ENCODE peak calls at places on chromosomes 11 and 22, in four cellular contexts. S is psoas muscle; H is pancreas; Y is CD4-positive, alpha-beta T cell. L is an unnamed sample.

GRCh38 chr11:82899957-82900276 is 313 bp downstream of the PRCP start:
- DNase-seq in H (no peak), S (no peak), Y (no peak), L (no peak)

GRCh38 chr11:127844843-127845242 is 742.5 kb downstream of the ETS1 start:
- DNase-seq in Y (no peak), H (no peak), S (no peak), L (no peak)

GRCh38 chr22:25062378-25063095 is 110.0 kb downstream of the KIAA1671 start:
- DNase-seq in S (peak), H (no peak), Y (peak), L (peak)

GRCh38 chr11:126791991-126792390 is 208.6 kb downstream of the KIRREL3 start:
- DNase-seq in S (no peak), Y (no peak), H (no peak), L (no peak)

GRCh38 chr22:40401532-40401931 is 31.1 kb downstream of the SGSM3 start:
- DNase-seq in Y (peak), H (no peak), S (no peak), L (peak)

GRCh38 chr22:42316988-42317387 is 46.5 kb upstream of the TCF20 start:
- DNase-seq in Y (peak), S (no peak), H (no peak), L (no peak)

GRCh38 chr11:121055076-121055475 is 31.2 kb downstream of the TBCEL start:
- DNase-seq in S (no peak), H (no peak), Y (no peak), L (no peak)

GRCh38 chr22:37326726-37327125 is 44.4 kb downstream of the CYTH4 start:
- DNase-seq in H (peak), Y (no peak), S (no peak), L (no peak)

GRCh38 chr11:7665473-7666291 is 7.6 kb downstream of the CYB5R2 start:
- DNase-seq in H (peak), Y (peak), S (peak), L (peak)

GRCh38 chr11:36316049-36316448 is 20.0 kb downstream of the PRR5L start:
- DNase-seq in S (no peak), Y (no peak), H (no peak), L (no peak)

GRCh38 chr11:117072517-117073218 is 25.6 kb downstream of the SIK3 start:
- DNase-seq in S (no peak), H (no peak), Y (no peak), L (no peak)

GRCh38 chr11:68974421-68975194 is 6.2 kb downstream of the MRGPRD start:
- DNase-seq in Y (no peak), H (no peak), S (peak), L (peak)

GRCh38 chr22:28741200-28741757 is 341 bp downstream of the CHEK2 start:
- DNase-seq in Y (no peak), S (no peak), H (no peak), L (no peak)

GRCh38 chr11:9601041-9601875 is 27.8 kb downstream of the WEE1 start:
- DNase-seq in S (peak), Y (peak), H (no peak), L (peak)

GRCh38 chr11:26904114-26904513 is 89.8 kb upstream of the FIBIN start:
- DNase-seq in S (no peak), Y (no peak), H (no peak), L (no peak)

GRCh38 chr22:44580176-44580575 is 82.1 kb upstream of the RTL6 start:
- DNase-seq in H (peak), S (no peak), Y (no peak), L (no peak)

GRCh38 chr11:77665240-77665965 is 27.8 kb upstream of the CLNS1A start:
- DNase-seq in H (no peak), S (no peak), Y (no peak), L (no peak)

GRCh38 chr11:107439586-107440201 is 17.9 kb downstream of the CWF19L2 start:
- DNase-seq in S (no peak), H (no peak), Y (no peak), L (no peak)

GRCh38 chr11:8807544-8808225 is 103.3 kb upstream of the AKIP1 start:
- DNase-seq in Y (no peak), H (no peak), S (peak), L (no peak)

GRCh38 chr11:72856065-72856464 is 41.9 kb downstream of the ATG16L2 start:
- DNase-seq in S (no peak), Y (no peak), H (no peak), L (no peak)

GRCh38 chr11:35357893-35358292 is 61.5 kb downstream of the SLC1A2 start:
- DNase-seq in H (no peak), S (no peak), Y (no peak), L (no peak)

GRCh38 chr11:128940603-128941002 is 2.1 kb downstream of the TP53AIP1 start:
- DNase-seq in H (no peak), Y (no peak), S (no peak), L (no peak)

GRCh38 chr22:24532075-24532474 is 22.9 kb downstream of the GUCD1 start:
- DNase-seq in Y (no peak), S (peak), H (peak), L (no peak)

GRCh38 chr11:45927332-45927683 is 4.9 kb downstream of the LARGE2 start:
- DNase-seq in S (no peak), H (peak), Y (no peak), L (no peak)

GRCh38 chr11:110463153-110463552 is 33.4 kb downstream of the FDX1 start:
- DNase-seq in Y (no peak), S (peak), H (no peak), L (peak)

GRCh38 chr11:34104680-34105078 is 750 bp upstream of the NAT10 start:
- DNase-seq in H (no peak), S (no peak), Y (no peak), L (no peak)

GRCh38 chr11:65077466-65077865 is 6.4 kb downstream of the CDCA5 start:
- DNase-seq in Y (no peak), H (no peak), S (no peak), L (peak)

GRCh38 chr22:46322711-46323110 is 12.8 kb upstream of the TRMU start:
- DNase-seq in H (no peak), Y (no peak), S (no peak), L (no peak)

GRCh38 chr11:64355078-64355940 is 3.7 kb upstream of the RPS6KA4 start:
- DNase-seq in H (peak), Y (no peak), S (peak), L (peak)

GRCh38 chr11:60810583-60810982 is 25.4 kb downstream of the MS4A10 start:
- DNase-seq in S (peak), H (no peak), Y (no peak), L (no peak)

GRCh38 chr11:22263613-22264012 is 70.7 kb downstream of the ANO5 start:
- DNase-seq in S (no peak), Y (no peak), H (no peak), L (no peak)

GRCh38 chr22:27461470-27461869 is 340.1 kb downstream of the MN1 start:
- DNase-seq in H (no peak), S (no peak), Y (no peak), L (no peak)

GRCh38 chr11:121486054-121486453 is 33.3 kb upstream of the SORL1-AS1 start:
- DNase-seq in Y (no peak), H (no peak), S (no peak), L (no peak)

GRCh38 chr22:32083814-32084213 is 40.8 kb downstream of the SLC5A1 start:
- DNase-seq in Y (no peak), H (no peak), S (no peak), L (no peak)

GRCh38 chr11:19111809-19112208 is 5.2 kb upstream of the ZDHHC13 start:
- DNase-seq in S (no peak), Y (no peak), H (no peak), L (no peak)

GRCh38 chr11:19121646-19122045 is 4.7 kb downstream of the ZDHHC13 start:
- DNase-seq in H (no peak), S (no peak), Y (no peak), L (no peak)

GRCh38 chr11:19116315-19116970 is 525 bp upstream of the ZDHHC13 start:
- DNase-seq in Y (no peak), S (no peak), H (no peak), L (no peak)

GRCh38 chr11:19117760-19118097 is 761 bp downstream of the ZDHHC13 start:
- DNase-seq in Y (no peak), S (no peak), H (no peak), L (no peak)

GRCh38 chr11:19116971-19117759 is at the start of gene ZDHHC13:
- DNase-seq in Y (peak), H (peak), S (peak), L (peak)
- H3K27ac ChIP-seq in Y (no peak), H (peak), S (no peak), L (peak)

GRCh38 chr11:2088746-2089535 is 50.2 kb downstream of the IGF2 start:
- DNase-seq in S (peak), H (no peak), Y (no peak), L (no peak)
- TF ChIP-seq CTCF in S (no peak), H (no peak), Y (no peak), L (peak)

DNA sequence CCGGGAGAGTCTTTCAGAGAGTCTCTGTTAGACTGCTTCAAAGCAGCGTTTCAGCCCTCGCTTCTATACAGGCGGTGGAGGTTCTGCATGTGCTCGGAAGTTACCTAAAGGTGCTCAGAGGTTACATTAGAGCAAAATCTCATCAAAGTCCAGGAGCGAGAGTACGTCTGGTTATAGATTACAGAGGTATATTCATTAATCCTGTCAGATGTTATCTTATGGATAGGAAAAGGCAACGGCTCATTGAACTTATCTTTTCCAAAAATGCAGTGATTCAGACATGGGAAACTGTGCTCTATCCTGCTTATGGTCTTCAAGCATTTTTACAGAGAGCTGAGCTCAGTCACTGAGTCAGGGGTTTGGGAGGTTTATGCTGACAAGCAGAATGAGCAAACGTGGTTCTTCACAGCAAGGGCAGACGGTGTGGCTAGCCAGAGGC is 9.1 kb upstream of the ZBED5 start:
- DNase-seq in H (no peak), Y (no peak), S (no peak), L (no peak)
- H3K27ac ChIP-seq in H (no peak), Y (no peak), S (peak), L (no peak)

GRCh38 chr11:108635106-108635505 is 29.8 kb upstream of the DDX10 start:
- DNase-seq in S (no peak), Y (no peak), H (no peak), L (no peak)

GRCh38 chr11:108628812-108629211 is 35.2 kb upstream of the EXPH5 start:
- DNase-seq in H (no peak), Y (no peak), S (no peak), L (no peak)

GRCh38 chr11:108629274-108629673 is 35.6 kb upstream of the DDX10 start:
- DNase-seq in H (no peak), S (no peak), Y (no peak), L (no peak)

GRCh38 chr11:108628326-108628725 is 34.8 kb upstream of the EXPH5 start:
- DNase-seq in S (no peak), Y (no peak), H (no peak), L (no peak)

DNA sequence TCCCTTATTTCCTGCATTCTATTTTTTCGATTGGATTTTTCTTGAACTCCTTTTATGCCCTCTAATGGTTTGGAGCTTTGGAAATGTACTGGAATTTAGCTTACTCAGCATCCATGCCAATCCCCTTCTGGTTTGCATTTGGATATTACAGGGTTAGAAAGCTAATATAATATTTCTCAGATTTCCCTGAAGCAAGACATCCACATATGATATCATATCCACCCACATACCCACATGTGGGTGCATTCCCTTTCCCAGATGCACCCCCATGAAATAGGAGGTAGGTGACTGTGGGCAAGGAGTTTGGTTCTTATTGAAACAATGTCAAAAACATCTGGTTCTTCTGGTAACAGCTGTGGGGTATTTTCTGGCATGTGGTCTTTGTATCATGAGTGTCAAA is 32.8 kb upstream of the DDX10 start:
- DNase-seq in S (no peak), Y (no peak), H (no peak), L (no peak)
- TF ChIP-seq CTCF in S (no peak), Y (no peak), H (no peak), L (no peak)

DNA sequence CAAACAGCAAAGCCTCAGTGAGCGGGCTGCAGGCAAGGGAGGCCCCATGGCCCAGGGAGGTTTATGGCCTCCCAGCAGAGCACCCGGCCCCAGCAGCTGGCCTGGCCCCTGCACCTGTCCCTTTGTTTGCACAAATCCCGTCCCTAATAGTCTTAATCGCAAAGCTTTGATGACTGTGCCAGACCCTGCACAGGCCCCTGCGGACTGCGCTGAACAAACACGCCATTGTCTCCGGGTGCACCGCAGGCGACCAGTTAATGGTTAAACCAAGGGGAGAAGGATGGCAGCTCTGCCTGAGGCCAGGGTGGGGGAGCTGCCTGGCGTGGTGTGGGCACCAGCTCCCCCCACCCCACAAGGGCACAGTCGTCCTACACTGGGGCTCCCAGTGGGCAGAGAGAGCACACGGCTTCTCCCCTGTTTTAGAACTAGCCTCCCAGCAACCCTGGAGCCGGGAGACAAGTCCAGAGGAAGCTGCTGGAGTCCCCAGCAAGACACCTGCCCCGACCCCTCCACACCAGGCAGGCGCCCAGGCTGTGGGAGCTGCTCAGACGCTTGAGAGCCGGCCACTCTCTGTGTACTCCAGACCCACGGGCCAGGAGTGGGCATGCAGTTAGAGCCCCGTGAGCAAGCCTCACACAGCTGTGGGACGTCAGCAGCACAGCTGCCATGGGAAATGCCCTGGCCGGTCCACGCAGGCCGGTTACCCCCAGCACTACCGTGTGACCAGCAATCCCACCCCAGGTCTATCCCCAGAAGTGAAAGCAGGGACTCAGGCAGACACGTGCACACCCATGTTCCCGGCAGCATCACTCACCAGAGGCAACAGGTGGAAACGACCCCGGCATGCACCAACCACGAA is 39.7 kb upstream of the TH start:
- DNase-seq in S (peak), Y (no peak), H (peak), L (no peak)
- H3K27ac ChIP-seq in S (no peak), Y (no peak), H (peak), L (no peak)

GRCh38 chr22:22098457-22099193 is 116.0 kb upstream of the TOP3B start:
- DNase-seq in S (no peak), H (no peak), Y (no peak), L (no peak)

GRCh38 chr22:22103078-22103593 is 120.5 kb upstream of the TOP3B start:
- DNase-seq in S (no peak), H (no peak), Y (no peak), L (peak)

GRCh38 chr22:22097727-22098228 is 115.2 kb upstream of the TOP3B start:
- DNase-seq in Y (no peak), H (no peak), S (no peak), L (no peak)

GRCh38 chr22:22099194-22099486 is 116.6 kb upstream of the TOP3B start:
- DNase-seq in H (no peak), Y (no peak), S (no peak), L (no peak)

GRCh38 chr22:22099833-22100812 is 117.5 kb upstream of the TOP3B start:
- DNase-seq in H (no peak), Y (no peak), S (no peak), L (no peak)
- TF ChIP-seq CTCF in H (no peak), Y (no peak), S (no peak), L (peak)

GRCh38 chr11:93567406-93567819 is 24.2 kb upstream of the SMCO4 start:
- DNase-seq in S (peak), Y (no peak), H (peak), L (no peak)
- H3K27ac ChIP-seq in S (peak), Y (no peak), H (peak), L (no peak)

GRCh38 chr11:104164028-104164520 is at the start of gene PDGFD:
- DNase-seq in H (peak), S (peak), Y (no peak), L (no peak)
- TF ChIP-seq CTCF in H (peak), S (no peak), Y (no peak), L (no peak)

GRCh38 chr11:74731301-74732094 is at the start of gene CHRDL2:
- DNase-seq in S (peak), H (no peak), Y (no peak), L (no peak)
- H3K27ac ChIP-seq in S (no peak), H (no peak), Y (no peak), L (no peak)

DNA sequence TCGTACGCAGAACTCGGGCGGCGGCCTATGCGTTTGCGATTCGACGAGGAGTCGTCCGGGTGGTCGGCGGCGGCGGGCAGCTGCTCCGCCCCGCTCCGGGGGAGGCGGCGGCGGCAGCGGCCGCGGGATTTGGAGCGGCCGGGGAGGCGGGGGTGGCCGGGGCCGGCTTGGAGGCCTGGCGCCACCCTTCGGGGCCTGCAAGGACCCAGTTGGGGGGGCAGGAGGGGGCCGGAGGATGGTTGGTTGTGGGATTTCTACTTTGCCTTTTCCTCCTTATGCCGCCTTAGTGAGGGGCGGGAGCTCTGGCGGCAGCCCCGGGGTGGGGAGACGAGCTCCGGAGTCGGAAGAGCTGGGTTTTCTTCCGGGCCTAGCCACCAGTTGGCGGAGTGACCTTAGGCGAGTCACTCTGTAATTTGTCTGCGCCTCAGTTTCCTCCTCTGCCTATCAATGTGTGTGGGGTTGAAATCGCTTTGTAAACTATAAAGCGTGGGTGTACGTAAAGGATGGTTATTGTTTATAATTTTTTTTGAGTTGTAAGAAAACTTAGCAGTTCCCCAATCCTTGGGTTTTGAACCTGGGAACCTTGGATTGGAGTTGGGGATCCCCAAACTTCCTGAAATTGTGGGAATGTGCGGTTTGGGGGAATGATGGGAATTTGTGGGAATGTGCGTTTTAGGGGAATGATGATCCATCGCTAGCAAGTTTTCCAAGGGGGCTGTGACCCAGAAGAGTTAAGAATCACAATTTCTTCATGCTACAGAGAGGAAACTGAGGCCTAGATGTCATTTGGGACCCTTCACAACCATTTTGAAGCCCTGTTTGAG is 679 bp downstream of the TUG1 start:
- DNase-seq in S (no peak), H (no peak), Y (peak), L (peak)
- TF ChIP-seq CTCF in S (no peak), H (no peak), Y (no peak), L (peak)